ENCODE peak calls at places on chromosomes 13 and 19, in eight cellular contexts. M is osteocyte; Q is T-helper 1 cell; B is fibroblast of lung; K is GM12864; I is naive thymus-derived CD4-positive, alpha-beta T cell; A is stimulated activated CD4-positive, alpha-beta T cell treated with anti-CD3 and anti-CD28 coated beads, Interleukin-1b, Interleukin-23, amount 100 ng/mL, for 24 hours; P is immature natural killer cell. X is an unnamed sample.
A peak's percentile ranks its signal among the peaks of the same experiment; 100 is the strongest.

GRCh38 chr13:114151565-114152284 is 19.3 kb upstream of the RASA3 start:
- DNase-seq in M (no peak), Q (peak; percentile 36), B (peak; percentile 50), K (no peak), I (no peak), A (no peak), P (no peak), X (no peak)

GRCh38 chr19:23787106-23787505 is 28.4 kb upstream of the ZNF681 start:
- DNase-seq in M (peak; percentile 38), Q (no peak), B (peak; percentile 26), K (no peak), I (no peak), A (no peak), P (no peak), X (no peak)

GRCh38 chr13:75345191-75345590 is 136.8 kb downstream of the TBC1D4 start:
- DNase-seq in M (no peak), Q (no peak), B (no peak), K (no peak), I (no peak), A (no peak), P (no peak), X (no peak)

GRCh38 chr13:100633461-100633860 is 41.1 kb downstream of the TMTC4 start:
- DNase-seq in M (no peak), Q (no peak), B (peak; percentile 86), K (no peak), I (no peak), A (no peak), P (no peak), X (no peak)

GRCh38 chr13:95067303-95067702 is 233.9 kb downstream of the ABCC4 start:
- DNase-seq in M (no peak), Q (no peak), B (peak; percentile 17), K (no peak), I (no peak), A (no peak), P (no peak), X (no peak)

GRCh38 chr13:74771964-74772363 is 637.8 kb upstream of the KLF12 start:
- DNase-seq in M (no peak), Q (no peak), B (peak; percentile 85), K (no peak), I (no peak), A (no peak), P (no peak), X (no peak)

GRCh38 chr19:53034948-53035675 is 9.4 kb upstream of the ERVV-2 start:
- DNase-seq in M (no peak), Q (no peak), B (no peak), K (no peak), I (no peak), A (no peak), P (no peak), X (no peak)

GRCh38 chr13:41065098-41065497 is 3.8 kb downstream of the WBP4 start:
- DNase-seq in M (no peak), Q (no peak), B (peak; percentile 92), K (no peak), I (no peak), A (no peak), P (no peak), X (no peak)

GRCh38 chr19:8333771-8334457 is 9.1 kb downstream of the KANK3 start:
- DNase-seq in M (no peak), Q (no peak), B (no peak), K (no peak), I (no peak), A (no peak), P (no peak), X (no peak)

GRCh38 chr13:23350009-23350408 is 83.5 kb downstream of the SACS start:
- DNase-seq in M (no peak), Q (no peak), B (no peak), K (no peak), I (no peak), A (no peak), P (no peak), X (no peak)

GRCh38 chr19:48558018-48558684 is 6.2 kb downstream of the SULT2B1 start:
- DNase-seq in M (no peak), Q (no peak), B (peak; percentile 49), K (no peak), I (no peak), A (no peak), P (no peak), X (no peak)

GRCh38 chr19:53865918-53866696 is 1.6 kb upstream of the MYADM start:
- DNase-seq in M (peak; percentile 89), Q (peak; percentile 71), B (peak; percentile 59), K (no peak), I (peak; percentile 78), A (no peak), P (peak; percentile 80), X (peak; percentile 92)

GRCh38 chr13:20514866-20515265 is 10.8 kb downstream of the CRYL1 start:
- DNase-seq in M (no peak), Q (no peak), B (no peak), K (no peak), I (no peak), A (no peak), P (no peak), X (no peak)

GRCh38 chr13:40115456-40115855 is 460.0 kb downstream of the COG6 start:
- DNase-seq in M (no peak), Q (no peak), B (no peak), K (no peak), I (no peak), A (no peak), P (no peak), X (no peak)

GRCh38 chr13:32209670-32210069 is 105.5 kb downstream of the ZAR1L start:
- DNase-seq in M (no peak), Q (no peak), B (peak; percentile 41), K (no peak), I (no peak), A (no peak), P (no peak), X (no peak)

GRCh38 chr13:93309886-93310520 is 83.4 kb downstream of the GPC6 start:
- DNase-seq in M (no peak), Q (no peak), B (peak; percentile 71), K (no peak), I (no peak), A (no peak), P (no peak), X (no peak)

GRCh38 chr19:10111405-10111811 is at the start of gene P2RY11:
- DNase-seq in M (no peak), Q (no peak), B (no peak), K (peak; percentile 69), I (no peak), A (no peak), P (peak; percentile 29), X (no peak)

GRCh38 chr19:16327911-16328823 is 3.5 kb downstream of the KLF2 start:
- DNase-seq in M (no peak), Q (peak; percentile 57), B (peak; percentile 96), K (no peak), I (peak; percentile 50), A (no peak), P (peak; percentile 77), X (peak; percentile 95)

X was measured in tibial artery.